ENCODE peak calls at places on chromosomes 13 and 19, in nine cellular contexts. I is left lobe of liver, C is RWPE1, N is right lobe of liver, L is ELF-1, K is cardiac fibroblast, B is Daoy, V is left lung, U is NCI-H1105. S is an unnamed sample.

GRCh38 chr13:23433171-23434153 is at the start of gene SACS:
- DNase-seq in I (no peak), C (no peak), N (no peak), L (peak; percentile 78), K (peak; percentile 49), B (peak; percentile 56), V (no peak), U (peak; percentile 6), S (no peak)

GRCh38 chr19:46198756-46199155 is 30.8 kb upstream of the IGFL1 start:
- DNase-seq in I (no peak), C (peak; percentile 59), N (no peak), L (no peak), K (no peak), B (peak; percentile 37), V (no peak), U (no peak), S (no peak)

GRCh38 chr13:109874921-109875454 is 88.6 kb upstream of the IRS2 start:
- DNase-seq in I (no peak), C (no peak), N (no peak), L (no peak), K (peak; percentile 59), B (no peak), V (no peak), U (no peak), S (no peak)

GRCh38 chr13:110714798-110715394 is 1.4 kb downstream of the ING1 start:
- DNase-seq in I (no peak), C (no peak), N (peak; percentile 81), L (no peak), K (peak; percentile 63), B (peak; percentile 54), V (peak; percentile 91), U (peak; percentile 89), S (no peak)

GRCh38 chr19:1271528-1272422 is 2.6 kb downstream of the CIRBP start:
- DNase-seq in I (peak; percentile 65), C (no peak), N (no peak), L (no peak), K (no peak), B (no peak), V (no peak), U (no peak), S (no peak)

GRCh38 chr19:42281175-42282035 is 12.4 kb downstream of the CIC start:
- DNase-seq in I (peak; percentile 56), C (peak; percentile 56), N (peak; percentile 62), L (peak; percentile 60), K (peak; percentile 70), B (peak; percentile 75), V (no peak), U (peak; percentile 58), S (no peak)

GRCh38 chr19:38213911-38214625 is 10.0 kb downstream of the DPF1 start:
- DNase-seq in I (no peak), C (no peak), N (no peak), L (no peak), K (peak; percentile 29), B (peak; percentile 87), V (no peak), U (no peak), S (peak; percentile 77)

GRCh38 chr13:83503424-83503823 is 378.9 kb downstream of the SLITRK1 start:
- DNase-seq in I (no peak), C (no peak), N (no peak), L (no peak), K (peak; percentile 12), B (no peak), V (no peak), U (no peak), S (no peak)

GRCh38 chr19:16893686-16893990 is 4.8 kb downstream of the F2RL3 start:
- DNase-seq in I (no peak), C (no peak), N (no peak), L (no peak), K (no peak), B (no peak), V (peak; percentile 78), U (no peak), S (no peak)

S was measured in kidney epithelial cell.